ENCODE peak calls at places on chromosomes 12 and 14, in seven cellular contexts. W is AG09319; Z is stimulated activated CD4-positive, alpha-beta T cell treated with anti-CD3 and anti-CD28 coated beads, TNF-alpha, amount 100 ng/mL, for 48 hours; X is central memory CD4-positive, alpha-beta T cell; Y is HTR-8/SVneo; F is nephron progenitor cell; I is NCI-H1092 treated with DMSO at 0.1 percent for 48 hours. Q is an unnamed sample.

GRCh38 chr12:11860026-11860425 is 210.6 kb downstream of the ETV6 start:
- DNase-seq in W (no peak), Z (peak), X (no peak), Y (no peak), F (no peak), I (no peak), Q (no peak)

GRCh38 chr14:79809849-79810612 is 401.3 kb downstream of the DIO2 start:
- DNase-seq in W (no peak), Z (no peak), X (no peak), Y (peak), F (no peak), I (no peak), Q (no peak)

GRCh38 chr12:92096346-92097136 is 49.1 kb downstream of the BTG1 start:
- DNase-seq in W (no peak), Z (no peak), X (no peak), Y (no peak), F (no peak), I (no peak), Q (no peak)

GRCh38 chr12:47133981-47134380 is 54.2 kb upstream of the AMIGO2 start:
- DNase-seq in W (no peak), Z (no peak), X (no peak), Y (no peak), F (no peak), I (no peak), Q (no peak)

GRCh38 chr14:62162998-62163589 is 400.9 kb downstream of the SNAPC1 start:
- DNase-seq in W (peak), Z (no peak), X (no peak), Y (peak), F (peak), I (peak), Q (no peak)

GRCh38 chr12:93921511-93921910 is 226.9 kb upstream of the PLXNC1 start:
- DNase-seq in W (no peak), Z (no peak), X (no peak), Y (no peak), F (no peak), I (no peak), Q (no peak)

GRCh38 chr12:115840159-115840558 is 437.3 kb downstream of the MED13L start:
- DNase-seq in W (no peak), Z (no peak), X (no peak), Y (no peak), F (no peak), I (no peak), Q (no peak)

GRCh38 chr12:128857173-128857770 is 4.0 kb downstream of the GLT1D1 start:
- DNase-seq in W (no peak), Z (no peak), X (no peak), Y (no peak), F (no peak), I (no peak), Q (no peak)

GRCh38 chr12:54222609-54223008 is 33.8 kb upstream of the SMUG1 start:
- DNase-seq in W (peak), Z (no peak), X (no peak), Y (peak), F (no peak), I (no peak), Q (no peak)

GRCh38 chr12:6235499-6235898 is 35.3 kb downstream of the CD9 start:
- DNase-seq in W (no peak), Z (no peak), X (no peak), Y (no peak), F (peak), I (no peak), Q (no peak)

GRCh38 chr12:54983536-54984102 is 943 bp downstream of the TESPA1 start:
- DNase-seq in W (no peak), Z (no peak), X (no peak), Y (no peak), F (no peak), I (no peak), Q (no peak)

GRCh38 chr14:90693413-90693812 is 122.8 kb downstream of the TTC7B start:
- DNase-seq in W (no peak), Z (no peak), X (no peak), Y (no peak), F (no peak), I (peak), Q (no peak)

GRCh38 chr12:5907812-5908211 is 37.2 kb downstream of the ANO2 start:
- DNase-seq in W (no peak), Z (no peak), X (no peak), Y (no peak), F (no peak), I (no peak), Q (no peak)

GRCh38 chr14:25108959-25109358 is 59.0 kb upstream of the STXBP6 start:
- DNase-seq in W (no peak), Z (no peak), X (no peak), Y (no peak), F (no peak), I (peak), Q (no peak)

GRCh38 chr12:6909421-6910145 is 4.8 kb upstream of the ENO2 start:
- DNase-seq in W (no peak), Z (no peak), X (no peak), Y (no peak), F (no peak), I (no peak), Q (no peak)

GRCh38 chr12:98503343-98503592 is 12.1 kb upstream of the TMPO start:
- DNase-seq in W (peak), Z (peak), X (peak), Y (peak), F (peak), I (peak), Q (peak)

GRCh38 chr12:123050913-123051312 is 70.4 kb downstream of the ARL6IP4 start:
- DNase-seq in W (no peak), Z (no peak), X (no peak), Y (no peak), F (no peak), I (no peak), Q (no peak)

GRCh38 chr12:2691340-2692111 is 103.2 kb upstream of the FKBP4 start:
- DNase-seq in W (no peak), Z (no peak), X (peak), Y (no peak), F (peak), I (peak), Q (no peak)

GRCh38 chr12:48961331-48961730 is 4.0 kb upstream of the ARF3 start:
- DNase-seq in W (no peak), Z (no peak), X (no peak), Y (no peak), F (no peak), I (no peak), Q (no peak)

GRCh38 chr12:25034676-25035075 is 85.8 kb upstream of the BCAT1 start:
- DNase-seq in W (no peak), Z (no peak), X (no peak), Y (no peak), F (no peak), I (no peak), Q (no peak)

GRCh38 chr14:52609445-52610044 is 56.9 kb downstream of the GPR137C start:
- DNase-seq in W (no peak), Z (no peak), X (no peak), Y (no peak), F (no peak), I (no peak), Q (peak)

GRCh38 chr12:100827901-100828520 is 33.4 kb downstream of the ANO4 start:
- DNase-seq in W (no peak), Z (no peak), X (no peak), Y (no peak), F (peak), I (peak), Q (no peak)

GRCh38 chr14:34362625-34363251 is 99.3 kb downstream of the SPTSSA start:
- DNase-seq in W (peak), Z (no peak), X (no peak), Y (no peak), F (no peak), I (no peak), Q (no peak)

GRCh38 chr12:25052191-25053020 is 103.5 kb upstream of the BCAT1 start:
- DNase-seq in W (no peak), Z (no peak), X (peak), Y (no peak), F (no peak), I (no peak), Q (peak)

GRCh38 chr12:130013771-130014484 is 110.1 kb upstream of the TMEM132D start:
- DNase-seq in W (no peak), Z (peak), X (no peak), Y (no peak), F (peak), I (peak), Q (no peak)

GRCh38 chr12:6691473-6691872 is 2.3 kb upstream of the ZNF384 start:
- DNase-seq in W (no peak), Z (no peak), X (no peak), Y (no peak), F (no peak), I (no peak), Q (no peak)

GRCh38 chr12:120397827-120398563 is 29.0 kb upstream of the MSI1 start:
- DNase-seq in W (no peak), Z (no peak), X (no peak), Y (no peak), F (no peak), I (peak), Q (no peak)